ENCODE peak calls at places on chromosomes 12 and 14, in five cellular contexts. One of them, this sample, is unnamed.

GRCh38 chr12:79056775-79057174 is 192.2 kb downstream of the SYT1 start:
- DNase-seq in cardiac fibroblast: no peak
- DNase-seq in HuH-7.5: no peak
- DNase-seq in NCI-H2107: no peak
- DNase-seq in NCI-H1694 treated with DMSO at 0.1 percent for 48 hours: no peak
- DNase-seq in this sample: no peak

GRCh38 chr12:57309420-57309819 is 58.4 kb upstream of the STAC3 start:
- DNase-seq in cardiac fibroblast: peak; percentile 35
- DNase-seq in HuH-7.5: no peak
- DNase-seq in NCI-H2107: no peak
- DNase-seq in NCI-H1694 treated with DMSO at 0.1 percent for 48 hours: no peak
- DNase-seq in this sample: no peak

GRCh38 chr12:12560587-12561304 is 1.9 kb downstream of the DUSP16 start:
- DNase-seq in cardiac fibroblast: peak; percentile 64
- DNase-seq in HuH-7.5: no peak
- DNase-seq in NCI-H2107: no peak
- DNase-seq in NCI-H1694 treated with DMSO at 0.1 percent for 48 hours: peak; percentile 51
- DNase-seq in this sample: peak; percentile 82

GRCh38 chr12:89951694-89952060 is 243.0 kb upstream of the ATP2B1 start:
- DNase-seq in cardiac fibroblast: no peak
- DNase-seq in HuH-7.5: no peak
- DNase-seq in NCI-H2107: no peak
- DNase-seq in NCI-H1694 treated with DMSO at 0.1 percent for 48 hours: no peak
- DNase-seq in this sample: no peak

GRCh38 chr14:88352299-88353097 is 29.4 kb upstream of the KCNK10 start:
- DNase-seq in cardiac fibroblast: peak; percentile 54
- DNase-seq in HuH-7.5: no peak
- DNase-seq in NCI-H2107: peak; percentile 82
- DNase-seq in NCI-H1694 treated with DMSO at 0.1 percent for 48 hours: no peak
- DNase-seq in this sample: no peak

GRCh38 chr12:52351196-52352059 is 15.9 kb downstream of the KRT85 start:
- DNase-seq in cardiac fibroblast: no peak
- DNase-seq in HuH-7.5: no peak
- DNase-seq in NCI-H2107: no peak
- DNase-seq in NCI-H1694 treated with DMSO at 0.1 percent for 48 hours: no peak
- DNase-seq in this sample: peak; percentile 72

GRCh38 chr12:64092507-64092906 is 129.6 kb downstream of the KICS2 start:
- DNase-seq in cardiac fibroblast: no peak
- DNase-seq in HuH-7.5: no peak
- DNase-seq in NCI-H2107: no peak
- DNase-seq in NCI-H1694 treated with DMSO at 0.1 percent for 48 hours: no peak
- DNase-seq in this sample: no peak

GRCh38 chr12:30882706-30883105 is 43.8 kb upstream of the TSPAN11 start:
- DNase-seq in cardiac fibroblast: peak; percentile 24
- DNase-seq in HuH-7.5: no peak
- DNase-seq in NCI-H2107: no peak
- DNase-seq in NCI-H1694 treated with DMSO at 0.1 percent for 48 hours: peak; percentile 54
- DNase-seq in this sample: no peak

GRCh38 chr12:5452569-5452968 is 20.7 kb downstream of the NTF3 start:
- DNase-seq in cardiac fibroblast: no peak
- DNase-seq in HuH-7.5: no peak
- DNase-seq in NCI-H2107: no peak
- DNase-seq in NCI-H1694 treated with DMSO at 0.1 percent for 48 hours: no peak
- DNase-seq in this sample: no peak

GRCh38 chr12:121240484-121241202 is 30.7 kb downstream of the P2RX4 start:
- DNase-seq in cardiac fibroblast: peak; percentile 74
- DNase-seq in HuH-7.5: no peak
- DNase-seq in NCI-H2107: no peak
- DNase-seq in NCI-H1694 treated with DMSO at 0.1 percent for 48 hours: no peak
- DNase-seq in this sample: peak; percentile 100